ENCODE peak calls at places on chromosomes 6 and 20, in six cellular contexts. One of them, this sample, is unnamed.

GRCh38 chr6:34385793-34386195 is 6.7 kb downstream of the NUDT3 start:
- DNase-seq in AML-193: no peak
- DNase-seq in upper lobe of right lung: no peak
- DNase-seq in stimulated activated CD4-positive, alpha-beta T cell treated with anti-CD3 and anti-CD28 coated beads, TNF-alpha, amount 100 ng/mL, for 24 hours: no peak
- DNase-seq in ACHN: no peak
- DNase-seq in NCI-H1436: no peak
- DNase-seq in this sample: no peak

GRCh38 chr20:61419010-61419409 is 166.9 kb downstream of the CDH4 start:
- DNase-seq in AML-193: no peak
- DNase-seq in upper lobe of right lung: no peak
- DNase-seq in stimulated activated CD4-positive, alpha-beta T cell treated with anti-CD3 and anti-CD28 coated beads, TNF-alpha, amount 100 ng/mL, for 24 hours: no peak
- DNase-seq in ACHN: no peak
- DNase-seq in NCI-H1436: no peak
- DNase-seq in this sample: no peak

GRCh38 chr6:17585766-17586502 is 14.2 kb upstream of the FAM8A1 start:
- DNase-seq in AML-193: no peak
- DNase-seq in upper lobe of right lung: no peak
- DNase-seq in stimulated activated CD4-positive, alpha-beta T cell treated with anti-CD3 and anti-CD28 coated beads, TNF-alpha, amount 100 ng/mL, for 24 hours: no peak
- DNase-seq in ACHN: peak
- DNase-seq in NCI-H1436: peak
- DNase-seq in this sample: no peak

GRCh38 chr20:18973499-18974173 is 160.1 kb downstream of the SCP2D1 start:
- DNase-seq in AML-193: no peak
- DNase-seq in upper lobe of right lung: no peak
- DNase-seq in stimulated activated CD4-positive, alpha-beta T cell treated with anti-CD3 and anti-CD28 coated beads, TNF-alpha, amount 100 ng/mL, for 24 hours: no peak
- DNase-seq in ACHN: no peak
- DNase-seq in NCI-H1436: no peak
- DNase-seq in this sample: no peak

GRCh38 chr6:167565388-167565787 is 240.5 kb downstream of the TTLL2 start:
- DNase-seq in AML-193: no peak
- DNase-seq in upper lobe of right lung: no peak
- DNase-seq in stimulated activated CD4-positive, alpha-beta T cell treated with anti-CD3 and anti-CD28 coated beads, TNF-alpha, amount 100 ng/mL, for 24 hours: no peak
- DNase-seq in ACHN: no peak
- DNase-seq in NCI-H1436: no peak
- DNase-seq in this sample: no peak

GRCh38 chr6:163883946-163884345 is 469.4 kb downstream of the QKI start:
- DNase-seq in AML-193: no peak
- DNase-seq in upper lobe of right lung: no peak
- DNase-seq in stimulated activated CD4-positive, alpha-beta T cell treated with anti-CD3 and anti-CD28 coated beads, TNF-alpha, amount 100 ng/mL, for 24 hours: no peak
- DNase-seq in ACHN: no peak
- DNase-seq in NCI-H1436: no peak
- DNase-seq in this sample: no peak

GRCh38 chr6:168386973-168387372 is 54.0 kb upstream of the SMOC2 start:
- DNase-seq in AML-193: no peak
- DNase-seq in upper lobe of right lung: no peak
- DNase-seq in stimulated activated CD4-positive, alpha-beta T cell treated with anti-CD3 and anti-CD28 coated beads, TNF-alpha, amount 100 ng/mL, for 24 hours: no peak
- DNase-seq in ACHN: no peak
- DNase-seq in NCI-H1436: no peak
- DNase-seq in this sample: no peak

GRCh38 chr20:59455392-59456341 is 148.7 kb upstream of the PHACTR3 start:
- DNase-seq in AML-193: peak
- DNase-seq in upper lobe of right lung: no peak
- DNase-seq in stimulated activated CD4-positive, alpha-beta T cell treated with anti-CD3 and anti-CD28 coated beads, TNF-alpha, amount 100 ng/mL, for 24 hours: no peak
- DNase-seq in ACHN: peak
- DNase-seq in NCI-H1436: no peak
- DNase-seq in this sample: no peak

GRCh38 chr20:63934271-63935068 is 21.7 kb downstream of the UCKL1 start:
- DNase-seq in AML-193: no peak
- DNase-seq in upper lobe of right lung: no peak
- DNase-seq in stimulated activated CD4-positive, alpha-beta T cell treated with anti-CD3 and anti-CD28 coated beads, TNF-alpha, amount 100 ng/mL, for 24 hours: no peak
- DNase-seq in ACHN: no peak
- DNase-seq in NCI-H1436: no peak
- DNase-seq in this sample: no peak

GRCh38 chr6:128131566-128131965 is 230.7 kb upstream of the THEMIS start:
- DNase-seq in AML-193: no peak
- DNase-seq in upper lobe of right lung: no peak
- DNase-seq in stimulated activated CD4-positive, alpha-beta T cell treated with anti-CD3 and anti-CD28 coated beads, TNF-alpha, amount 100 ng/mL, for 24 hours: no peak
- DNase-seq in ACHN: no peak
- DNase-seq in NCI-H1436: no peak
- DNase-seq in this sample: no peak

GRCh38 chr6:159044899-159045727 is at the start of gene TAGAP:
- DNase-seq in AML-193: peak
- DNase-seq in upper lobe of right lung: peak
- DNase-seq in stimulated activated CD4-positive, alpha-beta T cell treated with anti-CD3 and anti-CD28 coated beads, TNF-alpha, amount 100 ng/mL, for 24 hours: peak
- DNase-seq in ACHN: no peak
- DNase-seq in NCI-H1436: no peak
- DNase-seq in this sample: no peak

GRCh38 chr6:111581957-111582356 is 23.7 kb downstream of the TRAF3IP2 start:
- DNase-seq in AML-193: no peak
- DNase-seq in upper lobe of right lung: no peak
- DNase-seq in stimulated activated CD4-positive, alpha-beta T cell treated with anti-CD3 and anti-CD28 coated beads, TNF-alpha, amount 100 ng/mL, for 24 hours: no peak
- DNase-seq in ACHN: no peak
- DNase-seq in NCI-H1436: no peak
- DNase-seq in this sample: no peak

GRCh38 chr20:2330090-2330695 is 34.4 kb downstream of the TGM3 start:
- DNase-seq in AML-193: peak
- DNase-seq in upper lobe of right lung: no peak
- DNase-seq in stimulated activated CD4-positive, alpha-beta T cell treated with anti-CD3 and anti-CD28 coated beads, TNF-alpha, amount 100 ng/mL, for 24 hours: no peak
- DNase-seq in ACHN: no peak
- DNase-seq in NCI-H1436: peak
- DNase-seq in this sample: no peak

GRCh38 chr6:16684195-16684689 is 77.0 kb downstream of the ATXN1 start:
- DNase-seq in AML-193: peak
- DNase-seq in upper lobe of right lung: peak
- DNase-seq in stimulated activated CD4-positive, alpha-beta T cell treated with anti-CD3 and anti-CD28 coated beads, TNF-alpha, amount 100 ng/mL, for 24 hours: no peak
- DNase-seq in ACHN: peak
- DNase-seq in NCI-H1436: no peak
- DNase-seq in this sample: no peak

GRCh38 chr6:69542494-69542893 is 254.3 kb downstream of the LMBRD1 start:
- DNase-seq in AML-193: no peak
- DNase-seq in upper lobe of right lung: no peak
- DNase-seq in stimulated activated CD4-positive, alpha-beta T cell treated with anti-CD3 and anti-CD28 coated beads, TNF-alpha, amount 100 ng/mL, for 24 hours: no peak
- DNase-seq in ACHN: no peak
- DNase-seq in NCI-H1436: no peak
- DNase-seq in this sample: no peak

GRCh38 chr6:148179786-148180185 is 162.9 kb upstream of the SASH1 start:
- DNase-seq in AML-193: peak
- DNase-seq in upper lobe of right lung: no peak
- DNase-seq in stimulated activated CD4-positive, alpha-beta T cell treated with anti-CD3 and anti-CD28 coated beads, TNF-alpha, amount 100 ng/mL, for 24 hours: no peak
- DNase-seq in ACHN: peak
- DNase-seq in NCI-H1436: no peak
- DNase-seq in this sample: no peak

GRCh38 chr20:34971038-34971872 is 15.6 kb downstream of the MYH7B start:
- DNase-seq in AML-193: no peak
- DNase-seq in upper lobe of right lung: no peak
- DNase-seq in stimulated activated CD4-positive, alpha-beta T cell treated with anti-CD3 and anti-CD28 coated beads, TNF-alpha, amount 100 ng/mL, for 24 hours: no peak
- DNase-seq in ACHN: no peak
- DNase-seq in NCI-H1436: no peak
- DNase-seq in this sample: no peak

GRCh38 chr6:152993431-152993830 is 9.1 kb downstream of the MTRF1L start:
- DNase-seq in AML-193: peak
- DNase-seq in upper lobe of right lung: no peak
- DNase-seq in stimulated activated CD4-positive, alpha-beta T cell treated with anti-CD3 and anti-CD28 coated beads, TNF-alpha, amount 100 ng/mL, for 24 hours: no peak
- DNase-seq in ACHN: peak
- DNase-seq in NCI-H1436: no peak
- DNase-seq in this sample: no peak

GRCh38 chr6:101392561-101393230 is 812 bp upstream of the GRIK2 start:
- DNase-seq in AML-193: no peak
- DNase-seq in upper lobe of right lung: no peak
- DNase-seq in stimulated activated CD4-positive, alpha-beta T cell treated with anti-CD3 and anti-CD28 coated beads, TNF-alpha, amount 100 ng/mL, for 24 hours: no peak
- DNase-seq in ACHN: no peak
- DNase-seq in NCI-H1436: no peak
- DNase-seq in this sample: no peak

GRCh38 chr20:40583195-40583594 is 105.8 kb downstream of the MAFB start:
- DNase-seq in AML-193: no peak
- DNase-seq in upper lobe of right lung: no peak
- DNase-seq in stimulated activated CD4-positive, alpha-beta T cell treated with anti-CD3 and anti-CD28 coated beads, TNF-alpha, amount 100 ng/mL, for 24 hours: no peak
- DNase-seq in ACHN: no peak
- DNase-seq in NCI-H1436: no peak
- DNase-seq in this sample: no peak

GRCh38 chr20:62386383-62387218 is at the start of gene RPS21:
- DNase-seq in AML-193: peak
- DNase-seq in upper lobe of right lung: peak
- DNase-seq in stimulated activated CD4-positive, alpha-beta T cell treated with anti-CD3 and anti-CD28 coated beads, TNF-alpha, amount 100 ng/mL, for 24 hours: peak
- DNase-seq in ACHN: peak
- DNase-seq in NCI-H1436: peak
- DNase-seq in this sample: no peak

GRCh38 chr6:40378071-40378724 is 209.0 kb downstream of the LRFN2 start:
- DNase-seq in AML-193: peak
- DNase-seq in upper lobe of right lung: no peak
- DNase-seq in stimulated activated CD4-positive, alpha-beta T cell treated with anti-CD3 and anti-CD28 coated beads, TNF-alpha, amount 100 ng/mL, for 24 hours: no peak
- DNase-seq in ACHN: no peak
- DNase-seq in NCI-H1436: no peak
- DNase-seq in this sample: no peak

GRCh38 chr6:10418862-10419748 is 4.2 kb upstream of the TFAP2A start:
- DNase-seq in AML-193: no peak
- DNase-seq in upper lobe of right lung: peak
- DNase-seq in stimulated activated CD4-positive, alpha-beta T cell treated with anti-CD3 and anti-CD28 coated beads, TNF-alpha, amount 100 ng/mL, for 24 hours: no peak
- DNase-seq in ACHN: peak
- DNase-seq in NCI-H1436: no peak
- DNase-seq in this sample: no peak

GRCh38 chr6:84575264-84575663 is 189.1 kb downstream of the TBX18 start:
- DNase-seq in AML-193: no peak
- DNase-seq in upper lobe of right lung: no peak
- DNase-seq in stimulated activated CD4-positive, alpha-beta T cell treated with anti-CD3 and anti-CD28 coated beads, TNF-alpha, amount 100 ng/mL, for 24 hours: no peak
- DNase-seq in ACHN: no peak
- DNase-seq in NCI-H1436: no peak
- DNase-seq in this sample: peak

GRCh38 chr20:19823971-19824370 is 65.9 kb downstream of the RIN2 start:
- DNase-seq in AML-193: no peak
- DNase-seq in upper lobe of right lung: no peak
- DNase-seq in stimulated activated CD4-positive, alpha-beta T cell treated with anti-CD3 and anti-CD28 coated beads, TNF-alpha, amount 100 ng/mL, for 24 hours: no peak
- DNase-seq in ACHN: no peak
- DNase-seq in NCI-H1436: peak
- DNase-seq in this sample: no peak

GRCh38 chr20:30511322-30512030 is 746.0 kb upstream of the DEFB115 start:
- DNase-seq in AML-193: no peak
- DNase-seq in upper lobe of right lung: no peak
- DNase-seq in stimulated activated CD4-positive, alpha-beta T cell treated with anti-CD3 and anti-CD28 coated beads, TNF-alpha, amount 100 ng/mL, for 24 hours: no peak
- DNase-seq in ACHN: no peak
- DNase-seq in NCI-H1436: no peak
- DNase-seq in this sample: no peak

GRCh38 chr20:1325173-1326030 is 3.5 kb downstream of the SDCBP2 start:
- DNase-seq in AML-193: peak
- DNase-seq in upper lobe of right lung: peak
- DNase-seq in stimulated activated CD4-positive, alpha-beta T cell treated with anti-CD3 and anti-CD28 coated beads, TNF-alpha, amount 100 ng/mL, for 24 hours: peak
- DNase-seq in ACHN: peak
- DNase-seq in NCI-H1436: peak
- DNase-seq in this sample: peak

GRCh38 chr6:43943099-43943766 is 173.2 kb downstream of the VEGFA start:
- DNase-seq in AML-193: no peak
- DNase-seq in upper lobe of right lung: no peak
- DNase-seq in stimulated activated CD4-positive, alpha-beta T cell treated with anti-CD3 and anti-CD28 coated beads, TNF-alpha, amount 100 ng/mL, for 24 hours: no peak
- DNase-seq in ACHN: no peak
- DNase-seq in NCI-H1436: no peak
- DNase-seq in this sample: no peak

GRCh38 chr6:132369526-132369925 is 31.7 kb downstream of the MOXD1 start:
- DNase-seq in AML-193: no peak
- DNase-seq in upper lobe of right lung: no peak
- DNase-seq in stimulated activated CD4-positive, alpha-beta T cell treated with anti-CD3 and anti-CD28 coated beads, TNF-alpha, amount 100 ng/mL, for 24 hours: no peak
- DNase-seq in ACHN: no peak
- DNase-seq in NCI-H1436: no peak
- DNase-seq in this sample: no peak

GRCh38 chr6:47485083-47485482 is 7.5 kb downstream of the CD2AP start:
- DNase-seq in AML-193: no peak
- DNase-seq in upper lobe of right lung: no peak
- DNase-seq in stimulated activated CD4-positive, alpha-beta T cell treated with anti-CD3 and anti-CD28 coated beads, TNF-alpha, amount 100 ng/mL, for 24 hours: no peak
- DNase-seq in ACHN: no peak
- DNase-seq in NCI-H1436: no peak
- DNase-seq in this sample: no peak

This sample was measured in epithelial cell of proximal tubule.